ENCODE peak calls at places on chromosomes 13 and 19, in six cellular contexts. B, N, L, C, Q and Y are unnamed samples.

GRCh38 chr13:33250594-33250993 is 35.0 kb downstream of the STARD13 start:
- DNase-seq in B (no peak), N (no peak), L (no peak), C (no peak), Q (no peak), Y (no peak)

GRCh38 chr19:49133621-49134454 is 14.5 kb downstream of the PPFIA3 start:
- DNase-seq in B (peak; percentile 48), N (no peak), L (peak; percentile 64), C (peak; percentile 91), Q (no peak), Y (peak; percentile 75)

GRCh38 chr19:38649305-38650179 is 2.1 kb downstream of the ACTN4 start:
- DNase-seq in B (no peak), N (no peak), L (peak; percentile 85), C (peak; percentile 49), Q (no peak), Y (peak; percentile 65)

GRCh38 chr19:54558339-54558738 is 15.3 kb upstream of the LILRA2 start:
- DNase-seq in B (no peak), N (no peak), L (no peak), C (peak; percentile 4), Q (no peak), Y (no peak)

GRCh38 chr19:39321832-39322176 is 1.1 kb upstream of the LRFN1 start:
- DNase-seq in B (no peak), N (no peak), L (no peak), C (no peak), Q (no peak), Y (no peak)

GRCh38 chr13:106118050-106118449 is 417.4 kb downstream of the EFNB2 start:
- DNase-seq in B (no peak), N (no peak), L (no peak), C (no peak), Q (no peak), Y (peak; percentile 43)

GRCh38 chr13:49454388-49455015 is 10.4 kb downstream of the SETDB2 start:
- DNase-seq in B (no peak), N (peak; percentile 51), L (no peak), C (peak; percentile 6), Q (no peak), Y (no peak)

GRCh38 chr13:77028202-77028601 is 1.2 kb upstream of the FBXL3 start:
- DNase-seq in B (no peak), N (no peak), L (no peak), C (no peak), Q (no peak), Y (no peak)

GRCh38 chr13:50512602-50513527 is 330.6 kb downstream of the DLEU7 start:
- DNase-seq in B (peak; percentile 33), N (peak; percentile 68), L (peak; percentile 57), C (no peak), Q (peak; percentile 66), Y (no peak)

GRCh38 chr13:41746259-41746658 is 214.7 kb downstream of the VWA8 start:
- DNase-seq in B (no peak), N (no peak), L (no peak), C (no peak), Q (no peak), Y (peak; percentile 45)

GRCh38 chr13:24864579-24864978 is 100.6 kb downstream of the RNF17 start:
- DNase-seq in B (no peak), N (no peak), L (no peak), C (no peak), Q (no peak), Y (peak; percentile 45)

GRCh38 chr13:110555601-110556223 is 5.8 kb downstream of the RAB20 start:
- DNase-seq in B (no peak), N (peak; percentile 45), L (peak; percentile 90), C (no peak), Q (no peak), Y (no peak)

GRCh38 chr19:55352040-55352439 is 2.5 kb downstream of the COX6B2 start:
- DNase-seq in B (no peak), N (no peak), L (no peak), C (no peak), Q (no peak), Y (peak; percentile 55)

GRCh38 chr13:109332501-109333499 is 453.6 kb downstream of the IRS2 start:
- DNase-seq in B (no peak), N (no peak), L (no peak), C (peak; percentile 11), Q (no peak), Y (no peak)

GRCh38 chr19:33804021-33804799 is 7.5 kb downstream of the KCTD15 start:
- DNase-seq in B (no peak), N (no peak), L (peak; percentile 96), C (no peak), Q (no peak), Y (peak; percentile 86)

GRCh38 chr13:20547479-20547908 is 19.5 kb upstream of the IFT88 start:
- DNase-seq in B (no peak), N (no peak), L (no peak), C (no peak), Q (no peak), Y (no peak)

GRCh38 chr19:39390460-39390758 is 497 bp downstream of the PAF1 start:
- DNase-seq in B (peak; percentile 68), N (no peak), L (peak; percentile 75), C (no peak), Q (peak; percentile 74), Y (peak; percentile 72)

GRCh38 chr13:111401755-111402154 is 81.3 kb downstream of the TEX29 start:
- DNase-seq in B (no peak), N (no peak), L (no peak), C (no peak), Q (peak; percentile 12), Y (no peak)

GRCh38 chr19:41324231-41324702 is 14.3 kb downstream of the CCDC97 start:
- DNase-seq in B (no peak), N (peak; percentile 23), L (no peak), C (no peak), Q (no peak), Y (no peak)

GRCh38 chr13:111129465-111130110 is 14.5 kb downstream of the ARHGEF7 start:
- DNase-seq in B (no peak), N (peak; percentile 75), L (no peak), C (no peak), Q (no peak), Y (no peak)

GRCh38 chr19:37361994-37362393 is 8.9 kb upstream of the ZNF527 start:
- DNase-seq in B (no peak), N (no peak), L (no peak), C (no peak), Q (no peak), Y (peak; percentile 4)

GRCh38 chr19:37362733-37363132 is 8.2 kb upstream of the ZNF527 start:
- DNase-seq in B (no peak), N (no peak), L (no peak), C (peak; percentile 89), Q (no peak), Y (peak; percentile 4)
- TF ChIP-seq CTCF in B (no peak), N (no peak), L (no peak), C (peak; percentile 68), Q (no peak), Y (no peak)

GRCh38 chr13:71316964-71317363 is 550.0 kb downstream of the DACH1 start:
- DNase-seq in B (no peak), N (no peak), L (no peak), C (no peak), Q (no peak), Y (no peak)

GRCh38 chr13:71320452-71320851 is 546.6 kb downstream of the DACH1 start:
- DNase-seq in B (no peak), N (peak; percentile 4), L (no peak), C (peak; percentile 64), Q (no peak), Y (peak; percentile 35)
- TF ChIP-seq CTCF in B (no peak), N (peak; percentile 50), L (peak; percentile 37), C (peak; percentile 68), Q (no peak), Y (peak; percentile 58)

DNA sequence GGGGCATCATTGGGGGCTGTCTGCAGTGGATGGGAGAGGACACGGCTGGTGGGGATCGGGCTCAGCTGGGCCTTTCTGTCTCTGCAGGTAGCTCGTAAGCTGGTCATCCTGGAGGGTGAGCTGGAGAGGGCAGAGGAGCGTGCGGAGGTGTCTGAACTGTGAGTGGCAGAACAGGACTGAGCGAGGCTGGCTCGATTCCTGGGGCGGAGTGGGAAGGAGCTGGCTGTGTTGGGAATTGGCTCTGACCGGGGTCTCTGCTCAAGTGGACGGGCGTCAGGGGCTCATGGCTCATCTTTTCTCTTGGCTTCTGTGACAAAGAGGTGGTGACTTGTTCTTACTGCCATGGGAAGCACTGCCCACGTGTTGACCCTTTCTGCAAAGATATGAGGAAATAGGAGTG is 11.6 kb downstream of the TPM4 start:
- DNase-seq in B (no peak), N (no peak), L (no peak), C (no peak), Q (no peak), Y (no peak)
- TF ChIP-seq CTCF in B (no peak), N (no peak), L (no peak), C (no peak), Q (no peak), Y (no peak)

DNA sequence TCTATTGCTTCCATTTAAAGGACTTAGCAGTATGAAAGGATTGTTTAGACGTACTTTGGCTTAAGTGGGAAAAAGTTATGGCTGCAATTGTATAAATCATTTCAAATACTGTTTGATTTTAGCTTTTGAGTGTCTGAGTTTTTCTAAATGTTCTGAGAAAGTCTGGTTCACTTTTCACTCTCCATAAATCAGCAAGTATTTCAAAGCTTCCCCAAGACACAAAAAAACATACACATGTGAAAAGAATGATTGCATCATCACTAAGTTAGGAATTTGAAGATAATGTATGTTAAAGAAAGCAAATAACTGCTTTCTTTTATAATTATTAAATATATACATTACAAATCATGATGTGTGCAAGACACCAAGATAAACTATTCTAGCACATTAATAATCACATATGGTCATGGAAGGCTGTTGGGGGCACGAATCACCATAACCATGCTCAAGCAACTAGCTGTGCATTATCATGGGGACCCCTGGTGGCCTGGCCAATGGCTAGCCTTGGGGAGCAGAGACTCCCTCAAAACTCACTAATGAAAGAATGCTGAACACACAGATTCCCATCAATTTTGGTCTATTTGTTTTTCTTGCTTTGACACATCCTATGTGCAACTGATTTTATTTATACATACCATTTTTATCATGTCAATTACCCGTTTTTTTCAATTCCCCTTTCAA is 111.1 kb downstream of the MIPEP start:
- DNase-seq in B (no peak), N (no peak), L (no peak), C (no peak), Q (no peak), Y (no peak)
- TF ChIP-seq CTCF in B (peak; percentile 12), N (peak; percentile 33), L (no peak), C (no peak), Q (no peak), Y (peak; percentile 14)

DNA sequence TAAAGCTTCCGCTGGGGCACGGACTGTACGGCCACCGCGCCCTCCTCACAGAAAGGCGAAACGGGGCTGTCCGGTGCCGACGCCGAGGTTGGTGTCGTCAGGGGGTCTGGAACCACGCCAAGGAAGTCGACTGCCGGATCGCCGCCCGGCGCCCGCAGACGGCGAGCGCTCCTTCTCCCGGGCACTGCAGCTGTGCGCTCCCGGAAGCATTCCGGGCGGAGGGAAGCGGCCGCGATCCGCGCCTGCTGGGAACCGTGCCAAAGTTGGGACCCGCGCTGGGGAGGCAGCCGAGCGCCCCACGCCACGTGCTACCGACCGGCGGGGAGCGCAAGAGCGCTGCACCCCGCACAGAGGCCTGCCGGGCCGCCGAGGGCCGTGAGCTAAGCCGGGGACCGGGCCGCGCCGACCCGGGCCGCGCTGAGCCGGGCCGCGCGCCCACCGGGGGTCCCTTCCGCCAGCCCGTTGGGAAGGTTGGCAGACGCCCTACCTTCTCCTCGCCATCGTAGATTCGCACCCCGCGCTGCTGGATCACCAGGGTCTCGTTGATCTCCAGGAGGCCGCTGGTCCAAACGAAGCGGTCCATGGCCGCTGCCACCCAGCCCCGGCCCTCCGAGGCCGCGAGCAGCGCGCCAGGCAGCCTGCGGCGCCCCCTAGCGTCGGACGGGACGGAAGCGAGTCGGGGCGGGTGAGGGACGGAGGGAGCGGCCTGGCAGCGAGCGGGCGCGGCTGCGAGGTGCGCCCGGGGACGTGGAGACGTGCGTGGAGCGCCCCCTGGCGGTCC is at the start of gene VPS36:
- DNase-seq in B (peak; percentile 94), N (peak; percentile 91), L (peak; percentile 96), C (peak; percentile 97), Q (peak; percentile 95), Y (peak; percentile 75)
- TF ChIP-seq CTCF in B (peak; percentile 98), N (peak; percentile 96), L (peak; percentile 100), C (peak; percentile 78), Q (peak; percentile 100), Y (peak; percentile 99)

GRCh38 chr19:7933828-7934725 is 8.1 kb upstream of the CTXN1 start:
- DNase-seq in B (no peak), N (no peak), L (no peak), C (no peak), Q (no peak), Y (no peak)
- TF ChIP-seq CTCF in B (no peak), N (no peak), L (no peak), C (no peak), Q (no peak), Y (no peak)